ENCODE peak calls at places on chromosomes 5 and 9, in five cellular contexts. C is GM12878; K is effector memory CD4-positive, alpha-beta T cell; M is GM23338; Y is CD4-positive, alpha-beta memory T cell. N is an unnamed sample.

GRCh38 chr5:135310328-135310989 is 88.6 kb downstream of the MACROH2A1 start:
- DNase-seq in C (no peak), K (no peak), M (no peak), Y (no peak), N (no peak)

GRCh38 chr9:14080940-14081621 is 232.9 kb downstream of the NFIB start:
- DNase-seq in C (no peak), K (no peak), M (peak; percentile 13), Y (no peak), N (no peak)

GRCh38 chr9:130501645-130502044 is 56.9 kb downstream of the ASS1 start:
- DNase-seq in C (no peak), K (no peak), M (no peak), Y (no peak), N (no peak)

GRCh38 chr9:134868751-134869553 is 11.7 kb upstream of the FCN2 start:
- DNase-seq in C (no peak), K (no peak), M (no peak), Y (no peak), N (no peak)

GRCh38 chr9:130452835-130453234 is 8.1 kb downstream of the ASS1 start:
- DNase-seq in C (no peak), K (no peak), M (no peak), Y (no peak), N (no peak)

GRCh38 chr9:89458768-89459496 is 39.0 kb downstream of the SEMA4D start:
- DNase-seq in C (no peak), K (no peak), M (no peak), Y (no peak), N (no peak)

GRCh38 chr5:104016650-104017049 is 454.1 kb upstream of the NUDT12 start:
- DNase-seq in C (no peak), K (no peak), M (no peak), Y (no peak), N (no peak)

GRCh38 chr5:158953929-158954534 is 145.7 kb downstream of the EBF1 start:
- DNase-seq in C (peak; percentile 98), K (no peak), M (no peak), Y (no peak), N (no peak)

GRCh38 chr9:110088099-110088498 is 119.9 kb downstream of the C9orf152 start:
- DNase-seq in C (no peak), K (no peak), M (no peak), Y (no peak), N (no peak)

GRCh38 chr9:6239048-6239461 is 23.4 kb downstream of the IL33 start:
- DNase-seq in C (no peak), K (no peak), M (no peak), Y (no peak), N (no peak)

GRCh38 chr5:36982146-36982545 is 105.6 kb downstream of the NIPBL start:
- DNase-seq in C (no peak), K (no peak), M (no peak), Y (no peak), N (no peak)

GRCh38 chr5:179927834-179928233 is 20.1 kb upstream of the TBC1D9B start:
- DNase-seq in C (no peak), K (no peak), M (no peak), Y (no peak), N (no peak)

GRCh38 chr9:95284152-95284551 is 33.4 kb downstream of the FANCC start:
- DNase-seq in C (no peak), K (no peak), M (no peak), Y (no peak), N (no peak)

GRCh38 chr9:125472926-125473701 is 211.5 kb downstream of the GAPVD1 start:
- DNase-seq in C (no peak), K (no peak), M (peak; percentile 56), Y (no peak), N (no peak)

GRCh38 chr9:35000535-35001284 is 11.2 kb downstream of the DNAJB5 start:
- DNase-seq in C (no peak), K (no peak), M (peak; percentile 57), Y (no peak), N (no peak)

GRCh38 chr9:35002623-35003022 is 13.1 kb downstream of the DNAJB5 start:
- DNase-seq in C (no peak), K (no peak), M (no peak), Y (no peak), N (no peak)

GRCh38 chr9:34999576-34999975 is 10.0 kb downstream of the DNAJB5 start:
- DNase-seq in C (no peak), K (no peak), M (no peak), Y (no peak), N (no peak)

GRCh38 chr9:35001803-35002502 is 12.4 kb downstream of the DNAJB5 start:
- DNase-seq in C (no peak), K (no peak), M (no peak), Y (no peak), N (no peak)

GRCh38 chr9:35001285-35001677 is 11.7 kb downstream of the DNAJB5 start:
- DNase-seq in C (no peak), K (no peak), M (no peak), Y (no peak), N (no peak)
- H3K27ac ChIP-seq in C (no peak overlapping the region), K (no peak overlapping the region), M (no peak overlapping the region), Y (no peak overlapping the region), N (no peak overlapping the region)

DNA sequence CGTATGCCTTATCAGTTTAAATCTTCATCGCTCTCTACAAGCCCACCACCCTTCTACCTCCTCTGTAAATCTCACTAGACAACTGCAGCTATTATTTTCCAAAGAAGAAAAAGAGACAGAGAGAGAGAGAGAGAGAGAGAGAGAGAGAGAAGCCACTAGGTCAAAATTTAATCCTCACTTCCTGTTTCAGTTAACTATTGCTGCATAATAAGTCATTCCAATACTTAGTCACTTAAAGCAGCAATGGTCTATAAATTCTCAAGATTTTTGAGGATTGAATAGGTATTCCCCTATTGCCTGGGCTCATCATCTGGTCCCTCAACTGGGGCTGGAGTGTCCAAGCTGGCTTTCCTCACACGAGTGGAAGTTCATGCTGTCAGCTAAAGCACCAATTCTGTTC is 68.8 kb downstream of the ITGA1 start:
- DNase-seq in C (no peak), K (no peak), M (no peak), Y (no peak), N (no peak)
- H3K27ac ChIP-seq in C (no peak overlapping the region), K (no peak overlapping the region), M (no peak overlapping the region), Y (no peak overlapping the region), N (no peak overlapping the region)

GRCh38 chr5:57825026-57825683 is 342.5 kb upstream of the ACTBL2 start:
- DNase-seq in C (no peak), K (no peak), M (no peak), Y (no peak), N (no peak)
- H3K27ac ChIP-seq in C (no peak overlapping the region), K (no peak overlapping the region), M (no peak overlapping the region), Y (no peak overlapping the region), N (no peak overlapping the region)

GRCh38 chr9:27341545-27342294 is 44.8 kb upstream of the EQTN start:
- DNase-seq in C (no peak), K (no peak), M (no peak), Y (no peak), N (no peak)
- H3K27ac ChIP-seq in C (no peak overlapping the region), K (no peak overlapping the region), M (no peak overlapping the region), Y (no peak overlapping the region), N (peak overlapping the region; percentile 61)

GRCh38 chr9:132977626-132978450 is 656 bp upstream of the GFI1B start:
- DNase-seq in C (no peak), K (peak; percentile 48), M (peak; percentile 84), Y (peak; percentile 62), N (no peak)
- H3K27ac ChIP-seq in C (no peak overlapping the region), K (no peak overlapping the region), M (no peak overlapping the region), Y (no peak overlapping the region), N (no peak overlapping the region)

GRCh38 chr9:132877447-132877817 is 652 bp downstream of the AK8 start:
- DNase-seq in C (no peak), K (no peak), M (peak; percentile 29), Y (no peak), N (no peak)

GRCh38 chr9:132876849-132877248 is 1.2 kb downstream of the AK8 start:
- DNase-seq in C (no peak), K (no peak), M (no peak), Y (no peak), N (no peak)

GRCh38 chr9:132878695-132879064 is at the start of gene SPACA9:
- DNase-seq in C (no peak), K (peak; percentile 21), M (peak; percentile 77), Y (no peak), N (no peak)

GRCh38 chr9:132879443-132880310 is 979 bp downstream of the SPACA9 start:
- DNase-seq in C (no peak), K (no peak), M (no peak), Y (no peak), N (no peak)

DNA sequence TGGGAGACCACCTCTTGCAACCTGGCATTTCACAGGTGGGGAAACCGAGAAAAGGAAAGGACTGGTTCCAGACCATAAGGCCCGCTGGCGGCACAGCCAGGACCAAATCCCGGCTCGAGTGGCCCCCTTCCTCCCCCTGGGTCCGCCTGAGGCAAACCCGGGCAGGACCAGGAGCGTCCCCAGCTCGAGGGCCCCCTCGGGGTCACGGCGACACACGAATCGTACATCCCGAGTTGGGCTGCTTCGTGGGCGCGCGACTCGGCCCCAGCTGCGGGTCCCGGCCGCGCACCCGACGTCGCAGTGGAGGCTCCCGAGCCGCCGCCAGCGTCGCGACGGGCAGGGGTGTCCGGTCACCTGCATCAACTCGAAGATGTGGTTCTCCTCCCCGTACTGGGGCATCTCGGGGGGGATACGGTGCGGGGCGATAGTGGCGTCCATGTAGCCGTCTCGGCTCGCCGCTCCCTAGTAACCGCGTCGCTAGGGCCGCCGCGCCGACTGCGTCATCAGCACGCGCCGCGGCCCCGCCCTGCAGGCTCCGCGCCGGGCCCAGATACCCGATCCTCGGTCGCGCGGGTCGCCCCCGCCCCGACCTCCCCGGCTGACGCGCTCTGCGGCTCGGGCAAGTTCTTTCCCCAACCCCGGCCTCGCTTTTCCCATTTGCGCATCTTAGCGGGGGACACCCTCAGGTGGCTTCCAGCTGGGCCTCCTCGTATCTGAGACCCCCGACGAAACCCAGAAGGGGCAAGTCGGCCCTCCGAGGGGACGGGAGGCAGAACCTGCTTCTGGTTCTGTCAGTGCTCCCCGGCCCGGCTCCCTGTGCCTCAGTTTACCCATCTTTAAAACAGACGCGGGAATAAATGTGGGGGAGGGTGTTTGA is at the start of gene AK8:
- DNase-seq in C (no peak), K (peak; percentile 66), M (peak; percentile 85), Y (peak; percentile 68), N (no peak)
- H3K27ac ChIP-seq in C (no peak within 1 kb of the TSS), K (peak within 1 kb of the TSS; percentile 68), M (no peak within 1 kb of the TSS), Y (peak within 1 kb of the TSS; percentile 70), N (peak within 1 kb of the TSS; percentile 97)

DNA sequence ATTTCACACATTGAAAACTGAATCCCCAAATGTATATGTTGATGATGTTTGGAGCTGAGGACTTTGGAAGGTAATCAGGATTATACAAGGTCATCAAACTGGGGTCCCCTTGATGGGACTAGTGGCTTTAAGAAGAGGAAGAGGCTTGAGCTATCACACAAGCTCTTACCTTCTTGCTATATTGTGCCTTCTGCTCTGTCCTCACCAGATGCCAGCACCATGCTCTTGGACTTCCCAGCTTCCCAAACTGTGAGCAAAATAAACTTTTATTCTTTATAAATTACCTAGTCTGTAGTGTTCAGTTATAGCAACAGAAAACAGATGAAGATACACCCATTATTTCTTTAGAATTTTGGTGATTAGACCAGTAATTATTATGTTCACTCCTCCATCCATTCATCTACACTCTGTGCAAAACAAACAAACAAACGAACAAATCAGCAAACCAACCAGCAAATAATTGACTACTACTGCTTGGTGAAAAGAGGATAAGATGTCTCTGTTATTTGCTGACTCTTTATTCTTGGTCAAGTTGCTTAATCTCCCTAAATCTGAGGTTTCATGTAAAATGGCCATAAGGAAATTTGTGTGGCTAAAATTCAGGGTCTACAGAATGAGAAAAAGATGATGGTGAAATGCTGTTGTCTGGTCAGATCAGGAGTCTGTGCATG is 854.0 kb downstream of the MAT2B start:
- DNase-seq in C (no peak), K (no peak), M (no peak), Y (no peak), N (no peak)
- H3K27ac ChIP-seq in C (no peak overlapping the region), K (no peak overlapping the region), M (no peak overlapping the region), Y (no peak overlapping the region), N (no peak overlapping the region)